ENCODE peak calls at places on chromosome 11, in eight cellular contexts. E is colonic mucosa, L is kidney, W is fibroblast of lung, P is T-helper 17 cell, I is germinal center, K is transverse colon, Y is G401. Q is an unnamed sample.
A peak's percentile ranks its signal among the peaks of the same experiment; 100 is the strongest.

GRCh38 chr11:91220476-91221202 is 997.8 kb upstream of the CHORDC1 start:
- DNase-seq in E (no peak), L (no peak), W (peak; percentile 42), P (no peak), I (no peak), K (no peak), Y (no peak), Q (no peak)

GRCh38 chr11:18749681-18750319 is 23.8 kb upstream of the IGSF22 start:
- DNase-seq in E (no peak), L (no peak), W (peak; percentile 80), P (no peak), I (no peak), K (no peak), Y (peak; percentile 15), Q (no peak)

GRCh38 chr11:122038543-122038942 is 77.5 kb downstream of the BLID start:
- DNase-seq in E (no peak), L (no peak), W (peak; percentile 96), P (no peak), I (no peak), K (no peak), Y (no peak), Q (no peak)

GRCh38 chr11:67372993-67373915 is at the start of gene CLCF1:
- DNase-seq in E (peak; percentile 71), L (peak; percentile 94), W (peak; percentile 94), P (peak; percentile 86), I (peak; percentile 79), K (peak; percentile 83), Y (no peak), Q (peak; percentile 84)

GRCh38 chr11:77547863-77548551 is 41.7 kb upstream of the AQP11 start:
- DNase-seq in E (peak; percentile 65), L (no peak), W (peak; percentile 60), P (no peak), I (peak; percentile 33), K (peak; percentile 30), Y (peak; percentile 87), Q (no peak)

GRCh38 chr11:107741044-107741823 is 29.4 kb upstream of the SLN start:
- DNase-seq in E (no peak), L (no peak), W (no peak), P (no peak), I (peak; percentile 41), K (peak; percentile 13), Y (peak; percentile 8), Q (no peak)

GRCh38 chr11:78270993-78271392 is 82.3 kb downstream of the USP35 start:
- DNase-seq in E (no peak), L (no peak), W (no peak), P (no peak), I (no peak), K (no peak), Y (peak; percentile 2), Q (no peak)

GRCh38 chr11:101126551-101127347 is 2.9 kb downstream of the PGR start:
- DNase-seq in E (no peak), L (peak; percentile 66), W (no peak), P (no peak), I (no peak), K (no peak), Y (no peak), Q (peak; percentile 73)

GRCh38 chr11:44760917-44761545 is 34.3 kb downstream of the TSPAN18 start:
- DNase-seq in E (no peak), L (no peak), W (peak; percentile 94), P (no peak), I (no peak), K (no peak), Y (no peak), Q (no peak)

GRCh38 chr11:47260366-47260765 is 2.6 kb downstream of the NR1H3 start:
- DNase-seq in E (no peak), L (no peak), W (no peak), P (no peak), I (no peak), K (no peak), Y (no peak), Q (no peak)

GRCh38 chr11:47101452-47101851 is 75.2 kb downstream of the ARFGAP2 start:
- DNase-seq in E (no peak), L (no peak), W (no peak), P (no peak), I (no peak), K (no peak), Y (no peak), Q (no peak)